ENCODE peak calls at places on chromosome 18, in six cellular contexts. One of them, this sample, is unnamed.
A peak's percentile ranks its signal among the peaks of the same experiment; 100 is the strongest.

GRCh38 chr18:8365006-8365405 is 244.2 kb upstream of the RAB12 start:
- DNase-seq in left ventricle myocardium inferior: no peak
- DNase-seq in breast epithelium: no peak
- DNase-seq in tibial artery: no peak
- DNase-seq in PC-3: no peak
- DNase-seq in H1: no peak
- DNase-seq in this sample: no peak

GRCh38 chr18:41657189-41657588 is 297.8 kb upstream of the PIK3C3 start:
- DNase-seq in H1: no peak
- DNase-seq in breast epithelium: no peak
- DNase-seq in left ventricle myocardium inferior: no peak
- DNase-seq in PC-3: no peak
- DNase-seq in tibial artery: no peak
- DNase-seq in this sample: no peak

GRCh38 chr18:8496186-8496585 is 113.1 kb upstream of the RAB12 start:
- DNase-seq in PC-3: no peak
- DNase-seq in left ventricle myocardium inferior: no peak
- DNase-seq in H1: no peak
- DNase-seq in tibial artery: peak; percentile 27
- DNase-seq in breast epithelium: no peak
- DNase-seq in this sample: no peak

GRCh38 chr18:43563780-43564179 is 286.5 kb upstream of the SYT4 start:
- DNase-seq in breast epithelium: no peak
- DNase-seq in H1: no peak
- DNase-seq in PC-3: peak; percentile 38
- DNase-seq in tibial artery: no peak
- DNase-seq in left ventricle myocardium inferior: no peak
- DNase-seq in this sample: no peak

GRCh38 chr18:76970749-76971148 is 148.4 kb downstream of the ZNF236 start:
- DNase-seq in left ventricle myocardium inferior: no peak
- DNase-seq in tibial artery: no peak
- DNase-seq in breast epithelium: no peak
- DNase-seq in H1: no peak
- DNase-seq in PC-3: no peak
- DNase-seq in this sample: no peak

GRCh38 chr18:55250729-55251128 is 291.5 kb upstream of the CCDC68 start:
- DNase-seq in H1: no peak
- DNase-seq in breast epithelium: no peak
- DNase-seq in tibial artery: no peak
- DNase-seq in left ventricle myocardium inferior: no peak
- DNase-seq in PC-3: peak; percentile 84
- DNase-seq in this sample: no peak

GRCh38 chr18:23257153-23257552 is 121.9 kb downstream of the CABLES1 start:
- DNase-seq in tibial artery: no peak
- DNase-seq in PC-3: no peak
- DNase-seq in breast epithelium: no peak
- DNase-seq in H1: no peak
- DNase-seq in left ventricle myocardium inferior: no peak
- DNase-seq in this sample: no peak

GRCh38 chr18:6842081-6842480 is 112.6 kb downstream of the ARHGAP28 start:
- DNase-seq in H1: no peak
- DNase-seq in left ventricle myocardium inferior: no peak
- DNase-seq in PC-3: no peak
- DNase-seq in tibial artery: no peak
- DNase-seq in breast epithelium: no peak
- DNase-seq in this sample: no peak

GRCh38 chr18:77749189-77749588 is 499.5 kb downstream of the GALR1 start:
- DNase-seq in PC-3: peak; percentile 11
- DNase-seq in breast epithelium: no peak
- DNase-seq in H1: no peak
- DNase-seq in left ventricle myocardium inferior: no peak
- DNase-seq in tibial artery: no peak
- DNase-seq in this sample: no peak

GRCh38 chr18:13538630-13539029 is 187.7 kb downstream of the FAM210A start:
- DNase-seq in tibial artery: no peak
- DNase-seq in breast epithelium: no peak
- DNase-seq in left ventricle myocardium inferior: no peak
- DNase-seq in H1: no peak
- DNase-seq in PC-3: no peak
- DNase-seq in this sample: no peak

DNA sequence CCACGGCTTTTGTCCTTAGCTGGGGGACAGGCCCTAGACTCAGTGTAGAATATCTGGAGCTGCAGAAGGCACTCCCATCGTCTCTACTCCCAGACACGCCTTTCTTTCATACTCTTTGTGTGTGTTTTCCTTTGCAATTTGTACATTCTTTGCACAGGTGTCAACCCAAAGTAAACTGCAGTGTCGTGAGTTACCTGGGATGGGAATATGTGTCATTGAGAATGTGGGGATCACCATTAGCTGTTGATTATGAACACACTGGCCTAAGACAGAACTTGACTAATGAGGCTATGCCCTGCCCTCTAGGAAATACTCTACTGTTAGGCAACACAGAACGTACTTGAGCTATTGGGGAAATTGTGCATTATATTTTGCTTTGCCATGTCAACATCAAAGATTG is 233.3 kb downstream of the SETBP1 start:
- DNase-seq in left ventricle myocardium inferior: no peak
- DNase-seq in breast epithelium: no peak
- DNase-seq in H1: no peak
- DNase-seq in tibial artery: no peak
- DNase-seq in PC-3: no peak
- DNase-seq in this sample: no peak
- H3K4me1 ChIP-seq in left ventricle myocardium inferior: peaks cover 31% of the 10 kb centered on the region
- H3K4me1 ChIP-seq in breast epithelium: peaks cover 4% of the 10 kb centered on the region
- H3K4me1 ChIP-seq in H1: no peaks in the 10 kb centered on the region
- H3K4me1 ChIP-seq in tibial artery: peaks cover 44% of the 10 kb centered on the region
- H3K4me1 ChIP-seq in PC-3: peaks cover 8% of the 10 kb centered on the region
- H3K4me1 ChIP-seq in this sample: peaks cover 22% of the 10 kb centered on the region

DNA sequence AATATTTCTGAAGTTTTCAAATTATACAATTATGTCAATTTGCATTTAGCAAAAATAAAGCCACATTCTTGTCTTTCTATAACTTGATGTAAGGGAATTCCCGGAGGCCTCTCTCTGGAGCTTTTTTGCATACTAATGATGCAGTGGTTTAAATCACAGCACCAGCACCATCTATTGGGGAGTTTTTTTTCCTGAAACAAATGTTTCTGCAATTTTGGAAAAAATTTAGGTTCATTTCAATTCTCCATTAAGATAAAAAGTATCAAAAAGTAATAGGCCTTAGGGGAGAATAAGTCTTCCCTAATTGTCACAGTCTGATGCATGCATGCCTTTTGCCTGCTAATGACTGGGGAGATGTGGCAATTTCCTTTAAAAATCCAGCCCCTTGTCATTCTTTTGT is 13.5 kb downstream of the CBLN2 start:
- DNase-seq in breast epithelium: no peak
- DNase-seq in left ventricle myocardium inferior: no peak
- DNase-seq in PC-3: no peak
- DNase-seq in H1: no peak
- DNase-seq in tibial artery: no peak
- DNase-seq in this sample: no peak
- TF ChIP-seq CTCF in breast epithelium: no peak
- TF ChIP-seq CTCF in left ventricle myocardium inferior: no peak
- TF ChIP-seq CTCF in PC-3: peak; percentile 43
- TF ChIP-seq CTCF in H1: no peak
- TF ChIP-seq CTCF in tibial artery: no peak
- TF ChIP-seq CTCF in this sample: no peak

GRCh38 chr18:75215663-75216062 is 5.1 kb downstream of the TSHZ1 start:
- DNase-seq in tibial artery: no peak
- DNase-seq in H1: no peak
- DNase-seq in PC-3: no peak
- DNase-seq in left ventricle myocardium inferior: no peak
- DNase-seq in breast epithelium: no peak
- DNase-seq in this sample: no peak

GRCh38 chr18:75212626-75213110 is 2.1 kb downstream of the TSHZ1 start:
- DNase-seq in breast epithelium: no peak
- DNase-seq in left ventricle myocardium inferior: no peak
- DNase-seq in PC-3: no peak
- DNase-seq in H1: no peak
- DNase-seq in tibial artery: no peak
- DNase-seq in this sample: no peak

GRCh38 chr18:75214766-75215515 is 4.3 kb downstream of the TSHZ1 start:
- DNase-seq in left ventricle myocardium inferior: no peak
- DNase-seq in breast epithelium: no peak
- DNase-seq in PC-3: no peak
- DNase-seq in tibial artery: no peak
- DNase-seq in H1: no peak
- DNase-seq in this sample: no peak

GRCh38 chr18:75211721-75212625 is 1.4 kb downstream of the TSHZ1 start:
- DNase-seq in breast epithelium: no peak
- DNase-seq in tibial artery: no peak
- DNase-seq in PC-3: peak; percentile 25
- DNase-seq in H1: no peak
- DNase-seq in left ventricle myocardium inferior: peak; percentile 50
- DNase-seq in this sample: peak; percentile 63

DNA sequence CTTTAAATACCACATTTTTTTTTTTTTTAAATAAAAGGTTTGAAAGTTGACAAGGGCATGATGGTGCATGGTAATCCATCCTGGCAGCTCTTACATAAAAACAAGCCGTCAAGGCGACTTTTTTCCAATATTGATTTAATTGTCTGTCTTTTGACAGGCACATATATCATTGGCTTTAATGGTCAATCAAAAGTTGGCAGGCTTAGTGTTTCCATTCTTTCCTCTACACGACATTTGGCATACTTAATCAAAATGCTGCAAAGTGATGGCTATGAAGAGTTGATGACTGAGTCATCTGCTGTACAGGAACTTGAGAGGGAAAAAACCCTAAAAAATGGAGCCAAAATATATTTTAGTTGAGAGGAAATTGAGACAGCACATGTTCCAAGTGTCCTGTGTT is 3.0 kb downstream of the TSHZ1 start:
- DNase-seq in tibial artery: no peak
- DNase-seq in PC-3: peak; percentile 46
- DNase-seq in H1: no peak
- DNase-seq in breast epithelium: no peak
- DNase-seq in left ventricle myocardium inferior: no peak
- DNase-seq in this sample: no peak
- H3K4me3 ChIP-seq in tibial artery: peak overlapping the region; percentile 96
- H3K4me3 ChIP-seq in PC-3: no peak overlapping the region
- H3K4me3 ChIP-seq in H1: no peak overlapping the region
- H3K4me3 ChIP-seq in breast epithelium: no peak overlapping the region
- H3K4me3 ChIP-seq in left ventricle myocardium inferior: peak overlapping the region; percentile 85
- H3K4me3 ChIP-seq in this sample: no peak overlapping the region

GRCh38 chr18:9661564-9661963 is 46.5 kb upstream of the RAB31 start:
- DNase-seq in tibial artery: no peak
- DNase-seq in H1: no peak
- DNase-seq in PC-3: peak; percentile 56
- DNase-seq in breast epithelium: no peak
- DNase-seq in left ventricle myocardium inferior: no peak
- DNase-seq in this sample: no peak
- H3K4me1 ChIP-seq in tibial artery: no peaks in the 10 kb centered on the region
- H3K4me1 ChIP-seq in H1: no peaks in the 10 kb centered on the region
- H3K4me1 ChIP-seq in PC-3: peaks cover 25% of the 10 kb centered on the region
- H3K4me1 ChIP-seq in breast epithelium: no peaks in the 10 kb centered on the region
- H3K4me1 ChIP-seq in left ventricle myocardium inferior: no peaks in the 10 kb centered on the region
- H3K4me1 ChIP-seq in this sample: no peaks in the 10 kb centered on the region

DNA sequence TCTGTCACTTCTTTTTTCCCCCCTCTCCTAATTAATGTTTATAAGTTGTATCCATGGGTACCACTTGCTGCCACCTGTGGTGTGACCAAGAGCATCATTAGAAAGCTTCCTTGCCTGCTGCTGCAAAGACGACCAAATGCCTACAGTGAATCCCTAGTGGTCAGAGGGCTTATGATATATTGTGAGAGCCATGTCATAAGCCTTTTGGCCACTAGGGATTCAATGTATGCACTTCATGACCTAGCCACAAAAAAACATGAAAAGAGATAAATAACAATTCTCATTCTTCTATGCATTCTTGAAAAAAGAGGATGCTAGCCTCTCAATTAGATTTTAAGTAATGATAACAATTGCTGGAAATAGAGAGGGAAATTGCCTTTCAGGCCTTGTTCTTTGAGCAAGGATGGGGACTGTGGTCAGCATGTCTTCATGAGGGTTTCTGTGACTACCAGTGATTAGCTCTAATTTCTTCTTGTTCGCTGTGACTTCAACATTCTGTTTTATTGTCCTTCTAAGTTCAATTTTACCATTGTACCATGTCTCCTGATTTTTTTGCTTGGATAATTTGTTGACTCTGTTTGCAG is 435.3 kb downstream of the TGIF1 start:
- DNase-seq in left ventricle myocardium inferior: no peak
- DNase-seq in tibial artery: no peak
- DNase-seq in H1: no peak
- DNase-seq in breast epithelium: no peak
- DNase-seq in PC-3: peak; percentile 37
- DNase-seq in this sample: no peak
- TF ChIP-seq CTCF in left ventricle myocardium inferior: no peak
- TF ChIP-seq CTCF in tibial artery: no peak
- TF ChIP-seq CTCF in H1: no peak
- TF ChIP-seq CTCF in breast epithelium: no peak
- TF ChIP-seq CTCF in PC-3: peak; percentile 51
- TF ChIP-seq CTCF in this sample: no peak

GRCh38 chr18:56696966-56697365 is 45.8 kb downstream of the WDR7 start:
- DNase-seq in left ventricle myocardium inferior: no peak
- DNase-seq in PC-3: peak; percentile 75
- DNase-seq in breast epithelium: no peak
- DNase-seq in tibial artery: no peak
- DNase-seq in H1: no peak
- DNase-seq in this sample: no peak
- H3K4me3 ChIP-seq in left ventricle myocardium inferior: no peak overlapping the region
- H3K4me3 ChIP-seq in PC-3: no peak overlapping the region
- H3K4me3 ChIP-seq in breast epithelium: no peak overlapping the region
- H3K4me3 ChIP-seq in tibial artery: no peak overlapping the region
- H3K4me3 ChIP-seq in H1: no peak overlapping the region
- H3K4me3 ChIP-seq in this sample: no peak overlapping the region